ENCODE peak calls at places on chromosomes 16 and 17, in seven cellular contexts. Z, V, Q, H, M, K and U are unnamed samples.

GRCh38 chr16:55955845-55956244 is 80.7 kb upstream of the CES5A start:
- DNase-seq in Z (no peak), V (no peak), Q (no peak), H (no peak), M (no peak), K (no peak), U (no peak)

GRCh38 chr16:53378138-53378537 is 56.1 kb upstream of the RBL2 start:
- DNase-seq in Z (no peak), V (no peak), Q (no peak), H (no peak), M (peak; percentile 5), K (no peak), U (no peak)

GRCh38 chr17:78154903-78155811 is 9.0 kb downstream of the C17orf99 start:
- DNase-seq in Z (no peak), V (no peak), Q (no peak), H (no peak), M (peak; percentile 97), K (no peak), U (no peak)

GRCh38 chr17:65514082-65514481 is 47.4 kb downstream of the AXIN2 start:
- DNase-seq in Z (no peak), V (no peak), Q (no peak), H (no peak), M (no peak), K (no peak), U (no peak)

GRCh38 chr16:80350066-80350465 is 190.7 kb upstream of the DYNLRB2 start:
- DNase-seq in Z (no peak), V (no peak), Q (no peak), H (no peak), M (no peak), K (peak; percentile 17), U (no peak)

GRCh38 chr17:81460856-81461460 is 51.6 kb downstream of the ACTG1 start:
- DNase-seq in Z (no peak), V (no peak), Q (no peak), H (peak; percentile 87), M (no peak), K (no peak), U (no peak)

GRCh38 chr16:28982418-28982817 is 2.4 kb upstream of the LAT start:
- DNase-seq in Z (no peak), V (no peak), Q (no peak), H (no peak), M (no peak), K (no peak), U (no peak)

GRCh38 chr17:55731586-55732250 is 9.1 kb upstream of the TMEM100 start:
- DNase-seq in Z (no peak), V (no peak), Q (no peak), H (no peak), M (no peak), K (no peak), U (no peak)

GRCh38 chr16:4323071-4323844 is 7.4 kb downstream of the GLIS2 start:
- DNase-seq in Z (no peak), V (no peak), Q (no peak), H (no peak), M (no peak), K (no peak), U (peak; percentile 82)

GRCh38 chr17:65294184-65294719 is 157.1 kb downstream of the RGS9 start:
- DNase-seq in Z (peak; percentile 72), V (peak; percentile 87), Q (peak; percentile 68), H (peak; percentile 68), M (no peak), K (peak; percentile 77), U (peak; percentile 79)

GRCh38 chr17:20934288-20934687 is 108.5 kb downstream of the USP22 start:
- DNase-seq in Z (no peak), V (no peak), Q (no peak), H (no peak), M (no peak), K (no peak), U (no peak)

GRCh38 chr16:30355144-30355953 is at the start of gene CD2BP2:
- DNase-seq in Z (peak; percentile 99), V (peak; percentile 96), Q (peak; percentile 100), H (peak; percentile 93), M (peak; percentile 93), K (peak; percentile 92), U (peak; percentile 100)

GRCh38 chr16:52677487-52677886 is 130.5 kb upstream of the TOX3 start:
- DNase-seq in Z (no peak), V (no peak), Q (no peak), H (no peak), M (no peak), K (no peak), U (no peak)

GRCh38 chr17:72618018-72618509 is 474.4 kb downstream of the SLC39A11 start:
- DNase-seq in Z (peak; percentile 66), V (peak; percentile 80), Q (peak; percentile 92), H (no peak), M (no peak), K (no peak), U (peak; percentile 78)

GRCh38 chr17:1591474-1592090 is 29.0 kb upstream of the PITPNA start:
- DNase-seq in Z (no peak), V (peak; percentile 35), Q (no peak), H (no peak), M (no peak), K (no peak), U (no peak)

GRCh38 chr17:72761431-72761830 is 331.1 kb downstream of the SLC39A11 start:
- DNase-seq in Z (no peak), V (no peak), Q (no peak), H (peak; percentile 50), M (no peak), K (no peak), U (no peak)

DNA sequence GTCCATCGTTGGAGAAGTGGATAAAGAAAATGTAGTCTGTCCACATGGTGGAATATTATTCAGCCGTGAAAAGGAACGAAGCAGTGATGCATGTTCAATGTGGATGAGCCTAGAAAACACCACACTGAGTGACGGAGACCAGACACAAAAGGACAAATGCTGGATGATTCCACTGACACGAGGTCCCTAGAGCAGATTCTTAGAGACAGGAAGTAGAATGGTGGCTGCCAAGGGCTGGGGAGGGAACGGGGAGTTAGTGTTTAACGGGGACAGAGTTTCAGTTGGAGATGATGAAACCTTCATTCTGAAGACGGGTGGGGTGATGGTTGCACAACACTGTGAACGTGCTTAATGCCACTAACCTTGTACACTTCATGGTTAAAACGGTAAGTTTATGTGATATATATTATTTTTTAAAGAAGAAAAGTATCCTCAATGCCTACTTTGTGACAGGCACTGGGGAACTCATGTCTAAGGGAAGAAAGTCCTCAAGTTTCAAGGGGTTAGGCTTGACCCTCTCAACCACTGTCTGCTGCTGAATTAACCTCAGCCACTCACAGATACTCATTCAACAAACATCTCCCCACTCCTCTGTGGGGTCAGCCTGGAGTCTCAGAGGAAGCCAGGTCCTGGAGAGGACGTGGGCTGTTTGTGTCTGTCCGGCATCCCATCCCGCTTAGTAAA is 17.6 kb downstream of the C16orf74 start:
- DNase-seq in Z (no peak), V (no peak), Q (no peak), H (no peak), M (no peak), K (no peak), U (no peak)
- TF ChIP-seq JUND in Z (no peak), V (no peak), Q (no peak), H (no peak), M (no peak), K (no peak), U (no peak)

GRCh38 chr17:75864448-75864871 is 9.3 kb upstream of the WBP2 start:
- DNase-seq in Z (no peak), V (peak; percentile 35), Q (no peak), H (no peak), M (peak; percentile 77), K (no peak), U (no peak)

GRCh38 chr17:75872434-75873351 is 5.7 kb downstream of the TRIM47 start:
- DNase-seq in Z (no peak), V (peak; percentile 52), Q (peak; percentile 99), H (peak; percentile 33), M (no peak), K (no peak), U (peak; percentile 61)

GRCh38 chr17:75873587-75874322 is 4.6 kb downstream of the TRIM47 start:
- DNase-seq in Z (no peak), V (peak; percentile 32), Q (no peak), H (no peak), M (no peak), K (no peak), U (no peak)

GRCh38 chr17:75874323-75875181 is 3.8 kb downstream of the TRIM47 start:
- DNase-seq in Z (no peak), V (peak; percentile 41), Q (no peak), H (peak; percentile 9), M (no peak), K (no peak), U (no peak)

GRCh38 chr17:75869282-75870141 is 8.9 kb downstream of the TRIM47 start:
- DNase-seq in Z (no peak), V (peak; percentile 53), Q (peak; percentile 99), H (peak; percentile 19), M (no peak), K (no peak), U (no peak)
- TF ChIP-seq JUND in Z (no peak), V (no peak), Q (no peak), H (no peak), M (no peak), K (no peak), U (no peak)

DNA sequence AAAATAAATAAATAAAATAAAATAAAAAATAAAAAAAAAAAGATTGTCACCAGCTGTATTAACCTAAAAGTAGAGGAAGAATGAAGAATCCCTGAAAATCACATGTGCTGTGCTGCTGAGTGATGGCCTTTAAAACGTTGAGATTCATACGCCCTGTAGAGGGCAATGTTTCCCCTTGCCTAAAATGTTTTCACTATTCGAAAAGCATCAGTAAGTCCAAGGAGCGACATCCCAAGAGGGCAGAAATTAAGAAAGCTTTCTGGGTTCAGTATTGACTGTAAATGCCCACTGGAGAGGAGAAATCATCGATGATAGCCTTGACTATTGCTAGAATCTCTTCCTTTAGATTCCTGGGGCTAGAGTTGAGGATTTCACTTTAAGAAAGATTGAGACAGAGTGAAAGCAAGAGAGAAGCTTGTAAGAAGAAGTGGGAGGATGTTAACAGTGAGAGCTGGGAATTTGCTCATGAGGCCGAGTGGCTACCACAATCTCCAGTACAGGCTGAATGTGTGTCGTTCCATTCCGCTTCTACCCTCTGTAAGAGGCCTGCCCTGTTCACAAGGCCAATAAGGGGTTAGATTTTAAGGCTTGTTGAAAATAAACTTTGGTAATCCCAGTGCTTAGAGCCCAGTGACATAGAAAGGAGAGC is 170.8 kb upstream of the FAM20A start:
- DNase-seq in Z (peak; percentile 62), V (peak; percentile 52), Q (peak; percentile 71), H (peak; percentile 14), M (no peak), K (no peak), U (peak; percentile 75)
- TF ChIP-seq JUND in Z (no peak), V (no peak), Q (no peak), H (no peak), M (no peak), K (no peak), U (no peak)

DNA sequence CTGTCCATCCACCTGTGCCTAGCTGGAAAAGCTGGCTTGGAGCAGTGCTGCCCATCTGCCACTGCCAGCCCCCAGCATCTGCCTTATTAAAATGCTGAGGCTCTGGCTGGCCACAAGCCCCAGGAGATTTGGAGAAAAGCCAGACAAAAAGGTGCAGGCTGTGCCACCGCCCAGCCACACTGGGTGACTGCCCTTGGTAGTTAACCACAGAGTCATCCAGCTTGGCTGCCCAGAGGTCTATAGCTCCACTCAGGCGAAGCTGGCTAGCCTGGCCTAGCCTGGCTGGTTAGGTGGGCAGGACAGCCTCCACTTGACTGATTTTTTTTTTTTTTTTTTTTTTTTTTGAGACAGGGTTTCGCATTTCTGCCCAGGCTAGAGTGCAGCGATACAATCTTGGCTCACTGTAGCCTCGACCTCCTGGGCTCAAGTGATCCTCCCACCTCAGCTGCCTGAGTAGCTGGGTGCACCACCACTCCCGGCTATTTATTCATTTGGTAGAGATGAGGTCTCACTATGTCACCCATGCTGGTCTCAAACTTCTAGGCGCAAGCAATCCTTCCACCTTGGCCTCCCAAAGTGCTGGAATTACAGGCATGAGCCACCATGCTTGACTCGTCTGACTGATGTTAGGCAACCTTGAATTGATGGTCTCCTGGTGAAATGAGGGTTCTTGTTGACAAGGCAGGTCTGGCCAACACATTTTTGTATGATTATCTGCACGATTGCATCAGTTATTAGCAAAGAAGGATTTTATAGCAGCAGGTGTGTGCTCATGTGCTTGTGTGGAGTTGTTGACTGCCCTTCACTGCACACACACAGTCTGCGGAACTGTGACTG is 103.8 kb downstream of the RAB11FIP4 start:
- DNase-seq in Z (no peak), V (peak; percentile 50), Q (no peak), H (no peak), M (no peak), K (no peak), U (peak; percentile 87)
- TF ChIP-seq JUND in Z (no peak), V (no peak), Q (no peak), H (no peak), M (no peak), K (no peak), U (no peak)